ENCODE peak calls at places on chromosomes 7 and 10, in four cellular contexts. X is GM12878, H is K562, B is HepG2. Q is an unnamed sample.

GRCh38 chr10:5981529-5981928 is 4.2 kb upstream of the IL15RA start:
- DNase-seq in X (no peak), H (peak), B (no peak), Q (no peak)

GRCh38 chr10:107813396-107813795 is 648.9 kb upstream of the SORCS1 start:
- DNase-seq in X (no peak), H (no peak), B (no peak), Q (no peak)

GRCh38 chr7:55245271-55245723 is 119.8 kb upstream of the LANCL2 start:
- DNase-seq in X (no peak), H (no peak), B (peak), Q (no peak)

GRCh38 chr10:131898061-131898460 is 2.7 kb upstream of the PPP2R2D start:
- DNase-seq in X (no peak), H (peak), B (no peak), Q (no peak)

GRCh38 chr10:17375936-17376584 is 78.3 kb downstream of the ST8SIA6 start:
- DNase-seq in X (no peak), H (peak), B (peak), Q (peak)

GRCh38 chr7:136056827-136057226 is 79.7 kb upstream of the MTPN start:
- DNase-seq in X (no peak), H (no peak), B (no peak), Q (no peak)

GRCh38 chr7:46035166-46035565 is 114.1 kb upstream of the IGFBP3 start:
- DNase-seq in X (no peak), H (no peak), B (no peak), Q (no peak)

GRCh38 chr10:3192856-3193635 is 20.5 kb upstream of the PITRM1 start:
- DNase-seq in X (no peak), H (peak), B (peak), Q (peak)

GRCh38 chr10:4254101-4254994 is 469.3 kb upstream of the KLF6 start:
- DNase-seq in X (no peak), H (no peak), B (no peak), Q (no peak)

GRCh38 chr10:132264966-132265877 is 42.5 kb downstream of the STK32C start:
- DNase-seq in X (no peak), H (no peak), B (no peak), Q (no peak)

GRCh38 chr7:461453-462172 is 58.0 kb downstream of the PDGFA start:
- DNase-seq in X (no peak), H (no peak), B (peak), Q (no peak)

GRCh38 chr7:107660381-107661080 is at the start of gene SLC26A4:
- DNase-seq in X (no peak), H (no peak), B (no peak), Q (no peak)

GRCh38 chr7:121752706-121753105 is 120.3 kb upstream of the PTPRZ1 start:
- DNase-seq in X (no peak), H (no peak), B (peak), Q (peak)

GRCh38 chr7:129644634-129645230 is 33.2 kb downstream of the NRF1 start:
- DNase-seq in X (no peak), H (peak), B (peak), Q (no peak)

GRCh38 chr10:74384615-74385213 is 233.7 kb downstream of the ADK start:
- DNase-seq in X (no peak), H (no peak), B (no peak), Q (no peak)

GRCh38 chr10:99532687-99533495 is at the start of gene NKX2-3:
- DNase-seq in X (no peak), H (peak), B (no peak), Q (peak)

GRCh38 chr7:5704534-5704922 is 76.9 kb downstream of the RNF216 start:
- DNase-seq in X (no peak), H (peak), B (peak), Q (peak)

GRCh38 chr7:20284398-20285143 is 46.1 kb upstream of the ITGB8 start:
- DNase-seq in X (no peak), H (no peak), B (no peak), Q (no peak)

GRCh38 chr7:25311346-25311745 is 83.1 kb upstream of the NPVF start:
- DNase-seq in X (no peak), H (no peak), B (no peak), Q (no peak)

GRCh38 chr10:116253716-116254115 is 19.3 kb downstream of the GFRA1 start:
- DNase-seq in X (no peak), H (no peak), B (no peak), Q (no peak)

GRCh38 chr7:152383341-152384234 is 52.2 kb downstream of the KMT2C start:
- DNase-seq in X (no peak), H (peak), B (no peak), Q (no peak)

GRCh38 chr7:152382244-152382643 is 53.6 kb downstream of the KMT2C start:
- DNase-seq in X (no peak), H (peak), B (no peak), Q (no peak)
- TF ChIP-seq FOXK2 in X (no peak), H (no peak), B (no peak), Q (no peak)

GRCh38 chr10:82643076-82643475 is 768.1 kb downstream of the NRG3 start:
- DNase-seq in X (no peak), H (no peak), B (no peak), Q (no peak)

GRCh38 chr10:82643601-82644000 is 768.6 kb downstream of the NRG3 start:
- DNase-seq in X (no peak), H (no peak), B (no peak), Q (no peak)
- TF ChIP-seq FOXK2 in X (no peak), H (no peak), B (no peak), Q (no peak)

GRCh38 chr7:77913977-77914607 is 115.5 kb downstream of the PHTF2 start:
- DNase-seq in X (no peak), H (peak), B (no peak), Q (no peak)
- TF ChIP-seq FOXK2 in X (no peak), H (peak), B (no peak), Q (no peak)

GRCh38 chr7:140212100-140212881 is 35.5 kb upstream of the KDM7A start:
- DNase-seq in X (peak), H (no peak), B (no peak), Q (no peak)

GRCh38 chr7:140215281-140215680 is 38.5 kb upstream of the KDM7A start:
- DNase-seq in X (no peak), H (no peak), B (no peak), Q (no peak)

GRCh38 chr7:140213684-140214074 is 36.9 kb upstream of the KDM7A start:
- DNase-seq in X (peak), H (no peak), B (no peak), Q (no peak)

GRCh38 chr7:140211698-140212097 is 34.9 kb upstream of the KDM7A start:
- DNase-seq in X (no peak), H (no peak), B (no peak), Q (no peak)

DNA sequence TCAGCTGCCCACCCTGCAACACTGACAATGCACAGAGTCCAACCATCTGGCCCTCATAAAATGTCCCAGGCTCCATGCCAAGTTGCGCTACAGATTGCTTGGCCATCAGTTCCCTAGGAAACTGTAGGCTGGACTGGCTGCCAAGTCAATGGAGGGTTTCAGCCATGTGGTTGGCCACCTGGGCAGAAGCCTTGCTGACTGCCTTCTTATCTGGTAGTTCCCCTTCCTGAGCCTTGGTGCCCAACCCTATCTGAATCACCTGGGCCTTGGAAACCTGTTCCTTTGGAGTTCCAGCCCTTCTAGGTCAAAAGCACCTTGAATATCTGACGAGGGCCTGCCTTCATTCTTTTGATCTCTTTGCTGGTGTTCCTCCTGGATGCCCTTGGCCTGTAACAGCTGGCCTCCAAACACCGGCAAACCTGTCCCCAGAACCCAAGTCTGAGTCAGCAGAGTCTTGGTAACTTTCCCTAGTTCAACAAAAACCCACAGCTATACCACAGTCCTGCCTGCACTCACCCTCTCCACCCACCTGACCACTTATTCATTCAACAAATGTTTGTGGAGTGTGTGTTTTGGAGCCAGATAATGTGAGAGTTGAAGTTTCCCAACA is 37.4 kb upstream of the KDM7A start:
- DNase-seq in X (peak), H (no peak), B (peak), Q (no peak)
- TF ChIP-seq FOXK2 in X (no peak), H (no peak), B (no peak), Q (no peak)